ENCODE peak calls at places on chromosomes 13 and 19, in nine cellular contexts. E is neuronal stem cell; P is activated naive CD8-positive, alpha-beta T cell treated with anti-CD3 and anti-CD28 coated beads for 36 hours; T is OCI-M1; L is CD4-positive, CD25-positive, alpha-beta regulatory T cell; I is smooth muscle cell of the brain vasculature; Z is NCI-H2171 treated with DMSO at 0.1 percent for 48 hours; S is NCI-H1105 treated with DMSO at 0.1 percent for 48 hours; J is amniotic epithelial cell. O is an unnamed sample.

GRCh38 chr19:41186971-41187883 is 5.8 kb upstream of the CYP2S1 start:
- DNase-seq in E (no peak), P (no peak), T (no peak), L (no peak), I (no peak), Z (no peak), S (no peak), J (no peak), O (no peak)

GRCh38 chr13:100707818-100708740 is 33.5 kb upstream of the TMTC4 start:
- DNase-seq in E (no peak), P (no peak), T (no peak), L (no peak), I (no peak), Z (no peak), S (no peak), J (peak; percentile 88), O (no peak)

GRCh38 chr13:91369432-91369831 is 21.9 kb downstream of the MIR17HG start:
- DNase-seq in E (no peak), P (peak; percentile 28), T (peak; percentile 50), L (no peak), I (no peak), Z (no peak), S (no peak), J (peak; percentile 81), O (no peak)

GRCh38 chr13:76210262-76210661 is 574.1 kb downstream of the LMO7 start:
- DNase-seq in E (no peak), P (no peak), T (peak; percentile 42), L (no peak), I (no peak), Z (peak; percentile 56), S (peak; percentile 40), J (peak; percentile 20), O (no peak)

GRCh38 chr13:27712421-27712820 is 79.9 kb upstream of the GSX1 start:
- DNase-seq in E (no peak), P (no peak), T (peak; percentile 32), L (no peak), I (no peak), Z (no peak), S (no peak), J (peak; percentile 16), O (peak; percentile 12)

GRCh38 chr19:58044886-58045285 is 11.1 kb downstream of the ZSCAN1 start:
- DNase-seq in E (no peak), P (no peak), T (no peak), L (no peak), I (no peak), Z (no peak), S (no peak), J (no peak), O (no peak)

GRCh38 chr19:872266-872951 is 12.9 kb downstream of the CFD start:
- DNase-seq in E (no peak), P (peak; percentile 86), T (peak; percentile 92), L (peak; percentile 69), I (no peak), Z (peak; percentile 87), S (peak; percentile 65), J (peak; percentile 79), O (peak; percentile 90)

GRCh38 chr19:55447421-55448174 is 4.5 kb upstream of the SHISA7 start:
- DNase-seq in E (no peak), P (no peak), T (peak; percentile 50), L (no peak), I (no peak), Z (peak; percentile 80), S (peak; percentile 42), J (peak; percentile 42), O (peak; percentile 62)

GRCh38 chr19:7983286-7983950 is 22.0 kb downstream of the ELAVL1 start:
- DNase-seq in E (no peak), P (no peak), T (no peak), L (no peak), I (no peak), Z (peak; percentile 66), S (no peak), J (no peak), O (no peak)

GRCh38 chr19:21835429-21835809 is 563 bp downstream of the ZNF43 start:
- DNase-seq in E (no peak), P (no peak), T (no peak), L (no peak), I (no peak), Z (peak; percentile 83), S (no peak), J (no peak), O (peak; percentile 65)

GRCh38 chr19:37763488-37763887 is 15.9 kb downstream of the ZNF573 start:
- DNase-seq in E (no peak), P (no peak), T (no peak), L (no peak), I (no peak), Z (no peak), S (no peak), J (peak; percentile 23), O (no peak)

GRCh38 chr19:33302974-33303790 is 848 bp upstream of the CEBPA start:
- DNase-seq in E (no peak), P (peak; percentile 29), T (peak; percentile 69), L (no peak), I (no peak), Z (peak; percentile 48), S (peak; percentile 29), J (peak; percentile 49), O (peak; percentile 58)

O was measured in NCI-H82.